ENCODE peak calls at places on chromosome 15, in eight cellular contexts. P, R, N, Q, V, S, G and J are unnamed samples.

GRCh38 chr15:52733696-52734255 is 54.6 kb upstream of the ATOSA start:
- DNase-seq in P (no peak), R (no peak), N (no peak), Q (no peak), V (no peak), S (no peak), G (no peak), J (no peak)

GRCh38 chr15:39230205-39230916 is 350.5 kb upstream of the THBS1 start:
- DNase-seq in P (no peak), R (no peak), N (no peak), Q (no peak), V (peak; percentile 34), S (no peak), G (no peak), J (no peak)

GRCh38 chr15:69677403-69677802 is 224.8 kb downstream of the RPLP1 start:
- DNase-seq in P (no peak), R (no peak), N (no peak), Q (no peak), V (no peak), S (no peak), G (no peak), J (no peak)

GRCh38 chr15:31387483-31388118 is 61.0 kb downstream of the KLF13 start:
- DNase-seq in P (peak; percentile 44), R (no peak), N (no peak), Q (peak; percentile 97), V (peak; percentile 86), S (no peak), G (no peak), J (no peak)

GRCh38 chr15:33644319-33644718 is 324.0 kb upstream of the CHRM5 start:
- DNase-seq in P (peak; percentile 59), R (no peak), N (no peak), Q (no peak), V (no peak), S (no peak), G (no peak), J (no peak)

GRCh38 chr15:69035205-69035917 is 20.9 kb downstream of the NOX5 start:
- DNase-seq in P (no peak), R (no peak), N (peak; percentile 63), Q (no peak), V (no peak), S (no peak), G (no peak), J (no peak)

GRCh38 chr15:38252481-38253311 is at the start of gene SPRED1:
- DNase-seq in P (peak; percentile 81), R (no peak), N (peak; percentile 86), Q (peak; percentile 68), V (peak; percentile 76), S (peak; percentile 62), G (no peak), J (peak; percentile 73)

GRCh38 chr15:80240261-80240660 is 11.8 kb downstream of the CTXND1 start:
- DNase-seq in P (no peak), R (no peak), N (no peak), Q (no peak), V (no peak), S (no peak), G (no peak), J (no peak)

GRCh38 chr15:22806664-22807063 is 20.2 kb downstream of the NIPA1 start:
- DNase-seq in P (no peak), R (no peak), N (no peak), Q (no peak), V (no peak), S (no peak), G (no peak), J (no peak)

GRCh38 chr15:82139823-82140268 is 94.0 kb upstream of the MEX3B start:
- DNase-seq in P (no peak), R (peak; percentile 33), N (peak; percentile 60), Q (no peak), V (peak; percentile 28), S (no peak), G (no peak), J (no peak)

GRCh38 chr15:68460166-68460565 is 28.2 kb upstream of the ITGA11 start:
- DNase-seq in P (no peak), R (no peak), N (no peak), Q (no peak), V (no peak), S (no peak), G (no peak), J (no peak)

GRCh38 chr15:67812232-67812631 is 13.1 kb upstream of the SKOR1 start:
- DNase-seq in P (no peak), R (no peak), N (no peak), Q (no peak), V (no peak), S (no peak), G (no peak), J (no peak)

GRCh38 chr15:22895465-22896190 is 57.2 kb downstream of the NIPA2 start:
- DNase-seq in P (no peak), R (peak; percentile 77), N (no peak), Q (no peak), V (no peak), S (no peak), G (peak; percentile 84), J (no peak)

GRCh38 chr15:58473720-58474119 is 41.9 kb downstream of the LIPC start:
- DNase-seq in P (no peak), R (no peak), N (no peak), Q (no peak), V (no peak), S (no peak), G (no peak), J (no peak)

GRCh38 chr15:72271895-72272212 is 500 bp downstream of the PARP6 start:
- DNase-seq in P (no peak), R (no peak), N (peak; percentile 57), Q (no peak), V (no peak), S (peak; percentile 28), G (no peak), J (no peak)

GRCh38 chr15:52567886-52568568 is 803 bp downstream of the ARPP19 start:
- DNase-seq in P (no peak), R (peak; percentile 8), N (no peak), Q (peak; percentile 62), V (peak; percentile 33), S (peak; percentile 41), G (no peak), J (no peak)

DNA sequence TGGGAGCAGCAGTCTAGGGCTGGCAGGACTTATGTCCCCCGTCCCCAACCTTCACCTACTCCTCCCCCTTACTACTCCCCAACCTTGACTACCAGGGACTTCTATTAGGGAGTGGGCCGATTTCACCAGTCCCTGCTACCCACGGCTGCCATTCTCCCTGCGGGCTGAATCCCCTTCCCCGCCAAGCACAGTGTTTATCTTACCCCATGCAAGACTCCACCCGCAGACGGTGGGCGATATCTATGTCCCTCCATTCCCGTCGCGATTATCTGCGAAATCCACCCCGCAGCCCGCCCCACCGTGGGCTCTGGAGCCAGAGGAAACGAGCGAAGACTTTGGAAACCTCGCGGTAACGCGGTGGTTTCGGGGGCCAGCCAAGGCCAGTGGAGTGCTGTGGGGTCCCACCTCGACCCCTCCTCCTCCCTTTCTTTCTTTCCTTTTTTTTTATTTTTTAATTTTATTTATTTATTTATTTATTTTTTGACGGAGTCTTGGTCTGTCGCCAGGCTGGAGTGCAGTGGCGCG is 4.7 kb downstream of the ISLR2 start:
- DNase-seq in P (no peak), R (no peak), N (no peak), Q (no peak), V (no peak), S (no peak), G (no peak), J (peak; percentile 22)
- H3K27me3 ChIP-seq in P (peaks cover 78% of the 10 kb centered on the region), R (no peaks in the 10 kb centered on the region), N (peaks cover 97% of the 10 kb centered on the region), Q (no peaks in the 10 kb centered on the region), V (peaks cover 11% of the 10 kb centered on the region), S (peaks cover 8% of the 10 kb centered on the region), G (peaks cover 7% of the 10 kb centered on the region), J (peaks cover 23% of the 10 kb centered on the region)

DNA sequence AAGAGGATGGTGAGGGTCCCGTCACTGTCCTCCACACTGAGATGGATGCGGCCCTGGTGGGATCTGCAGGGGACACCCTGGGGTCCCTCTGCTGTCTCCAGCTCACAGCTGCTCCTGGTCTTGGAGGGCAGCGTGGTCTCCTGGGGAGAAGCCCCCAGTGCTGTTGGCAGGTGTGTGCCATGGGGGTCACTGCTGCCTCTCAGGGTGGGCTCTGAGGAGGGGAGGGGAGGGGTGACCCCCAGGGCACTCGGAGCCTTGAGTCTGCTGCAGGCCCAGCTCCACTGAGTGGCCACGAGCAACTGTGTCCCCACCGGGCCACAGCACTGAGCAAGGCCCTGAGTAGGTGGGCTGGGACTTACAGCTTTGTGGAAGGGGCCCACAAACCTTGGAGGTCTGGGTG is 34.7 kb downstream of the KLHL25 start:
- DNase-seq in P (no peak), R (no peak), N (no peak), Q (no peak), V (no peak), S (no peak), G (no peak), J (no peak)
- H3K4me1 ChIP-seq in P (peaks cover 34% of the 10 kb centered on the region), R (no peaks in the 10 kb centered on the region), N (peaks cover 11% of the 10 kb centered on the region), Q (peaks cover 32% of the 10 kb centered on the region), V (peaks cover 5% of the 10 kb centered on the region), S (peaks cover 14% of the 10 kb centered on the region), G (peaks cover 5% of the 10 kb centered on the region), J (no peaks in the 10 kb centered on the region)

GRCh38 chr15:75648156-75649000 is 666 bp downstream of the SNX33 start:
- DNase-seq in P (peak; percentile 57), R (no peak), N (peak; percentile 88), Q (peak; percentile 56), V (peak; percentile 77), S (peak; percentile 51), G (no peak), J (peak; percentile 63)

GRCh38 chr15:75650908-75651809 is 3.4 kb downstream of the SNX33 start:
- DNase-seq in P (peak; percentile 63), R (no peak), N (no peak), Q (peak; percentile 92), V (no peak), S (no peak), G (no peak), J (no peak)

GRCh38 chr15:75649045-75649761 is 1.5 kb downstream of the SNX33 start:
- DNase-seq in P (no peak), R (no peak), N (no peak), Q (no peak), V (no peak), S (no peak), G (no peak), J (no peak)

GRCh38 chr15:75651810-75652543 is 4.3 kb downstream of the SNX33 start:
- DNase-seq in P (no peak), R (no peak), N (no peak), Q (no peak), V (no peak), S (no peak), G (no peak), J (no peak)

GRCh38 chr15:75649848-75650247 is 2.1 kb downstream of the SNX33 start:
- DNase-seq in P (no peak), R (no peak), N (no peak), Q (no peak), V (no peak), S (no peak), G (no peak), J (no peak)
- H3K27me3 ChIP-seq in P (no peaks in the 10 kb centered on the region), R (no peaks in the 10 kb centered on the region), N (peaks cover 19% of the 10 kb centered on the region), Q (no peaks in the 10 kb centered on the region), V (no peaks in the 10 kb centered on the region), S (no peaks in the 10 kb centered on the region), G (no peaks in the 10 kb centered on the region), J (no peaks in the 10 kb centered on the region)

DNA sequence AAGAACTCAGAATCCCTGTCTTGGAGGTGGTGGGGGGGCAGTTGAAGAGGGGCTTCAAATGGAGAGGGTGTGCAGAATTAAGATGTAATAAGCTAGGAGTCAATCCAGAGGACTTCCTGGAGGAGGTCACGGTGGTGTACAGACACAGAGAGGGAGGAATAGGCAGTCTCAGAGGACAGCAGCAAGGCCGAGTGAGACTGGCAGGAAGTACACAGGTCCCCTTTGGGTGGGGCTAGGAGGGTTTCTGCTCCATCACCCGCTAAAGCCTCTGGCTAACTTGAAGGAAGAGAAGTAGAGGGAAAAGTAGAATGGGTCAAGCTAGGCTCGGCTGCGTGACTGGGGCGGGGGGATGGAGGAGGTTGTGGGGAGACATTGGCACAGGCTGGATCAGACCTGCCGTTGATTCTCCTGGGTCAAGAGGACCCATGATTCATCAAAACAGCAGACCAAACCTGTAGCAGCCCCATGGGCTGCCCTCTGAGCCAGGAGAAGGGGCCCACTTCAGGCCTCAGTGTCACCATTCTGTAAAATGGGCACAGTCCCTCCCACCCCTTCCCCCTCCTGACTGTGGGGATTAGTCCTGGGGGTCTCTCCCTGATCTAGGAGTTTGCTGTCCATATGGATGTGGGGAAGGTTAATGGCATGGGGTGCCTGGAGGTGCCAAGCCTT is 16.9 kb downstream of the CSPG4 start:
- DNase-seq in P (no peak), R (no peak), N (no peak), Q (no peak), V (no peak), S (no peak), G (no peak), J (no peak)
- H3K4me1 ChIP-seq in P (peaks cover 26% of the 10 kb centered on the region), R (peaks cover 10% of the 10 kb centered on the region), N (peaks cover 22% of the 10 kb centered on the region), Q (peaks cover 16% of the 10 kb centered on the region), V (peaks cover 44% of the 10 kb centered on the region), S (peaks cover 3% of the 10 kb centered on the region), G (peaks cover 33% of the 10 kb centered on the region), J (no peaks in the 10 kb centered on the region)